ENCODE peak calls at places on chromosome 1, in eight cellular contexts. One of them, this sample, is unnamed. For H3K4me1, the result is how much of the 10 kb centered on the place peaks cover.

GRCh38 chr1:199161319-199161680 is 522.5 kb downstream of the PTPRC start:
- DNase-seq in breast epithelium: no peak
- DNase-seq in neuronal stem cell: no peak
- DNase-seq in GM23248: no peak
- DNase-seq in astrocyte: no peak
- DNase-seq in mucosa of descending colon: no peak
- DNase-seq in Peyer's patch: no peak
- DNase-seq in IMR-90: no peak
- DNase-seq in this sample: no peak

GRCh38 chr1:145960468-145961108 is 2.8 kb upstream of the LIX1L start:
- DNase-seq in IMR-90: peak
- DNase-seq in GM23248: peak
- DNase-seq in astrocyte: peak
- DNase-seq in Peyer's patch: peak
- DNase-seq in breast epithelium: peak
- DNase-seq in neuronal stem cell: peak
- DNase-seq in mucosa of descending colon: peak
- DNase-seq in this sample: peak

GRCh38 chr1:200724064-200724463 is 14.6 kb upstream of the CAMSAP2 start:
- DNase-seq in Peyer's patch: no peak
- DNase-seq in GM23248: peak
- DNase-seq in neuronal stem cell: no peak
- DNase-seq in breast epithelium: no peak
- DNase-seq in IMR-90: peak
- DNase-seq in astrocyte: no peak
- DNase-seq in mucosa of descending colon: no peak
- DNase-seq in this sample: no peak

GRCh38 chr1:161153682-161154337 is at the start of gene UFC1:
- DNase-seq in Peyer's patch: peak
- DNase-seq in GM23248: peak
- DNase-seq in mucosa of descending colon: peak
- DNase-seq in astrocyte: peak
- DNase-seq in IMR-90: peak
- DNase-seq in breast epithelium: peak
- DNase-seq in neuronal stem cell: peak
- DNase-seq in this sample: peak

GRCh38 chr1:202135221-202135721 is 9.3 kb downstream of the ARL8A start:
- DNase-seq in mucosa of descending colon: peak
- DNase-seq in Peyer's patch: peak
- DNase-seq in astrocyte: no peak
- DNase-seq in neuronal stem cell: peak
- DNase-seq in IMR-90: peak
- DNase-seq in breast epithelium: peak
- DNase-seq in GM23248: peak
- DNase-seq in this sample: no peak

GRCh38 chr1:155504207-155504606 is 58.4 kb downstream of the ASH1L start:
- DNase-seq in Peyer's patch: no peak
- DNase-seq in breast epithelium: no peak
- DNase-seq in mucosa of descending colon: no peak
- DNase-seq in IMR-90: peak
- DNase-seq in astrocyte: no peak
- DNase-seq in neuronal stem cell: no peak
- DNase-seq in GM23248: peak
- DNase-seq in this sample: no peak

GRCh38 chr1:48499211-48499610 is 27.2 kb upstream of the SPATA6 start:
- DNase-seq in IMR-90: no peak
- DNase-seq in breast epithelium: no peak
- DNase-seq in neuronal stem cell: no peak
- DNase-seq in astrocyte: no peak
- DNase-seq in GM23248: no peak
- DNase-seq in mucosa of descending colon: no peak
- DNase-seq in Peyer's patch: no peak
- DNase-seq in this sample: no peak

GRCh38 chr1:228393268-228393699 is 13.4 kb downstream of the TRIM11 start:
- DNase-seq in neuronal stem cell: no peak
- DNase-seq in GM23248: peak
- DNase-seq in mucosa of descending colon: peak
- DNase-seq in Peyer's patch: no peak
- DNase-seq in breast epithelium: no peak
- DNase-seq in IMR-90: peak
- DNase-seq in astrocyte: peak
- DNase-seq in this sample: no peak

GRCh38 chr1:162956922-162957321 is 95.9 kb upstream of the CCDC190 start:
- DNase-seq in mucosa of descending colon: no peak
- DNase-seq in astrocyte: peak
- DNase-seq in IMR-90: peak
- DNase-seq in neuronal stem cell: no peak
- DNase-seq in breast epithelium: no peak
- DNase-seq in Peyer's patch: no peak
- DNase-seq in GM23248: peak
- DNase-seq in this sample: no peak

DNA sequence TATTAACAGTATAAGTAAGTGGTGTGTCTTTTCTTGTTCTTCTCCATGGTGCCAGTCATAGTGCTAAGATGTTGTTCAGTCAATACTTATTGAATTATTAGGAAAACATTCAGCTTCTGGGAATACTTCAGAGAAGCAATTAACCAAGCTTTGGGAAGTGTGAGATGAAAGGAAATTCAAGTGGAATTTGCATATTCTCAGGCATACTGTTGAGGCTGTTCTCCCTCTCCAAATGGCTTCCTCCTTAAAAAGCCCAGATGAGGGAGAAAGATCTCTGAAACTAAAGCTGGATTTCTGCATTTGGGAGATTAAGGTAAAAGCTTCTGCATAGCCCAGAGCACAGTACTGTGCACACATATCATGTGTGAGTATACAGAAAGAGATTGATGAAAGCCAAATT is 73.4 kb downstream of the MACF1 start:
- DNase-seq in breast epithelium: no peak
- DNase-seq in mucosa of descending colon: no peak
- DNase-seq in Peyer's patch: no peak
- DNase-seq in neuronal stem cell: no peak
- DNase-seq in IMR-90: no peak
- DNase-seq in GM23248: no peak
- DNase-seq in astrocyte: no peak
- DNase-seq in this sample: no peak
- H3K4me1 ChIP-seq in breast epithelium: under half
- H3K4me1 ChIP-seq in mucosa of descending colon: under half
- H3K4me1 ChIP-seq in Peyer's patch: under half
- H3K4me1 ChIP-seq in neuronal stem cell: under half
- H3K4me1 ChIP-seq in IMR-90: under half
- H3K4me1 ChIP-seq in GM23248: under half
- H3K4me1 ChIP-seq in astrocyte: under half
- H3K4me1 ChIP-seq in this sample: under half

GRCh38 chr1:22110016-22110415 is 32.9 kb downstream of the WNT4 start:
- DNase-seq in astrocyte: no peak
- DNase-seq in breast epithelium: peak
- DNase-seq in neuronal stem cell: no peak
- DNase-seq in IMR-90: no peak
- DNase-seq in mucosa of descending colon: no peak
- DNase-seq in GM23248: no peak
- DNase-seq in Peyer's patch: no peak
- DNase-seq in this sample: no peak

GRCh38 chr1:22114083-22115012 is 28.5 kb downstream of the WNT4 start:
- DNase-seq in IMR-90: peak
- DNase-seq in breast epithelium: no peak
- DNase-seq in mucosa of descending colon: peak
- DNase-seq in Peyer's patch: peak
- DNase-seq in astrocyte: peak
- DNase-seq in neuronal stem cell: peak
- DNase-seq in GM23248: peak
- DNase-seq in this sample: no peak

GRCh38 chr1:22111115-22111514 is 31.8 kb downstream of the WNT4 start:
- DNase-seq in IMR-90: no peak
- DNase-seq in Peyer's patch: no peak
- DNase-seq in astrocyte: no peak
- DNase-seq in mucosa of descending colon: no peak
- DNase-seq in GM23248: no peak
- DNase-seq in neuronal stem cell: no peak
- DNase-seq in breast epithelium: no peak
- DNase-seq in this sample: no peak

GRCh38 chr1:22111620-22112019 is 31.3 kb downstream of the WNT4 start:
- DNase-seq in Peyer's patch: peak
- DNase-seq in mucosa of descending colon: peak
- DNase-seq in astrocyte: peak
- DNase-seq in breast epithelium: no peak
- DNase-seq in neuronal stem cell: no peak
- DNase-seq in IMR-90: peak
- DNase-seq in GM23248: peak
- DNase-seq in this sample: peak

DNA sequence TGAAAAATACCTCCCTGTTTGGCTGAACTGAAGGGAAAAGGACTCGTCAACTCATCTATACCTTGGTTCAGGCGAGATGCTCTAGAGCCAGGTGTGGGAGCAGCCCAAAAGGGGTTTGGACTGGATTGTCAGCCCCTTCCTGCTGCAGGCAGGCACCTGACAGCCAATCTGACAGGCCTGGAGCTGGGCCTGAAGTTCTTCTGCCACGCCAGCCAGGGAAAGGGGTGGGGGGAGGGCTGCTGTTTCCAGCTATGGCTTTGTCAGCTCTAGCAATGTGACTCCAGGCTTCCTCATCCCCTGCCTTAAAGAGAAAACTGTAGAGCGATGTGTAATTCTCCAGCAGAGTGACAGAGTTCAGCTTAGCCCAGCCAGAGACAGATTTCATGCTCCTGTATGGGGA is 30.4 kb downstream of the WNT4 start:
- DNase-seq in Peyer's patch: peak
- DNase-seq in mucosa of descending colon: no peak
- DNase-seq in GM23248: no peak
- DNase-seq in astrocyte: no peak
- DNase-seq in neuronal stem cell: no peak
- DNase-seq in IMR-90: peak
- DNase-seq in breast epithelium: no peak
- DNase-seq in this sample: peak
- H3K4me1 ChIP-seq in Peyer's patch: under half
- H3K4me1 ChIP-seq in mucosa of descending colon: under half
- H3K4me1 ChIP-seq in GM23248: under half
- H3K4me1 ChIP-seq in astrocyte: under half
- H3K4me1 ChIP-seq in neuronal stem cell: under half
- H3K4me1 ChIP-seq in IMR-90: under half
- H3K4me1 ChIP-seq in breast epithelium: under half
- H3K4me1 ChIP-seq in this sample: half or more

DNA sequence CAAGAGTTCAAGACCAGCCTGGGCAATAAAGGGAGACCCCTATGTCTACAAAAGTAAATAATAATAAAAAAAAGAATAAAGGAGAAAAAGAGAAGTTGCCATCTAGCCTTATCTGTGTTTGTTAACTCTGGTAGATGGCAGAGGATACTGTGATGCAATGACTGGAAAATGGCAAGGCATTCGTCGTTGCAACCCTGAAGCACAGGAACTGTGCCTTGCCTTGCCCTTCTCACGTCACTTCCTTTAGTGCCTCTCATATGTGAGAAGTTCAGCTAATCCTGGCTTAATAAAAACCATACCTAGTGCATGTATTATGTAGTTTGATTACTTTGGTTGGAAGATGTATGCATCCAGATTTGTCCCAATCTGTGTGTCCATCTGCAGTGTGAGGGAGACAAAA is 25.8 kb upstream of the PIGC start:
- DNase-seq in neuronal stem cell: no peak
- DNase-seq in Peyer's patch: no peak
- DNase-seq in IMR-90: no peak
- DNase-seq in GM23248: no peak
- DNase-seq in breast epithelium: no peak
- DNase-seq in mucosa of descending colon: no peak
- DNase-seq in astrocyte: no peak
- DNase-seq in this sample: no peak
- H3K4me1 ChIP-seq in neuronal stem cell: under half
- H3K4me1 ChIP-seq in Peyer's patch: under half
- H3K4me1 ChIP-seq in IMR-90: under half
- H3K4me1 ChIP-seq in GM23248: under half
- H3K4me1 ChIP-seq in breast epithelium: under half
- H3K4me1 ChIP-seq in mucosa of descending colon: under half
- H3K4me1 ChIP-seq in astrocyte: under half
- H3K4me1 ChIP-seq in this sample: under half

DNA sequence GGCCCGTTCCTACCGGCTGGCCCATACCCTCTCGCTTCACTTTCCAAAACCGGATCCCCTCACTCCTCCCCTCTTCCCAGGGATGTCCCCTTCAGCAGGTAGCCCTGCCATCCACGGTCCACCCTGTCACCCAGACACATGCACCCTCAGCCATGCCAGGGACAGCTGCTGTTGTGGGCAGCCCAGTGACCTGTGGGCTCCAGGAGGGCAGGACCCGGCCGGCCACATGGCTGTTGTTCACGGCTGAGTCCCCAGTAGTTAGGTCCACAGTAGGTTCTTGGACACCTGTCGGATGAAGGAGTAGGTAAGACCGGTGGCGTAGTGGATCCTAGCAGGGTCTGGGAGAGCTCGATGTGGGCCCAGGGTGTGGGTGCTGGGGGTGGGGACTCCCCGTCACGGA is 12.5 kb downstream of the SPSB1 start:
- DNase-seq in IMR-90: no peak
- DNase-seq in GM23248: no peak
- DNase-seq in Peyer's patch: no peak
- DNase-seq in mucosa of descending colon: no peak
- DNase-seq in breast epithelium: no peak
- DNase-seq in astrocyte: no peak
- DNase-seq in neuronal stem cell: no peak
- DNase-seq in this sample: no peak
- H3K4me1 ChIP-seq in IMR-90: under half
- H3K4me1 ChIP-seq in GM23248: under half
- H3K4me1 ChIP-seq in Peyer's patch: under half
- H3K4me1 ChIP-seq in mucosa of descending colon: under half
- H3K4me1 ChIP-seq in breast epithelium: under half
- H3K4me1 ChIP-seq in astrocyte: under half
- H3K4me1 ChIP-seq in neuronal stem cell: under half
- H3K4me1 ChIP-seq in this sample: half or more

GRCh38 chr1:234970371-234970730 is 158.3 kb downstream of the TOMM20 start:
- DNase-seq in breast epithelium: no peak
- DNase-seq in IMR-90: peak
- DNase-seq in neuronal stem cell: no peak
- DNase-seq in mucosa of descending colon: no peak
- DNase-seq in astrocyte: peak
- DNase-seq in Peyer's patch: peak
- DNase-seq in GM23248: no peak
- DNase-seq in this sample: no peak
- H3K4me1 ChIP-seq in breast epithelium: under half
- H3K4me1 ChIP-seq in IMR-90: under half
- H3K4me1 ChIP-seq in neuronal stem cell: under half
- H3K4me1 ChIP-seq in mucosa of descending colon: under half
- H3K4me1 ChIP-seq in astrocyte: under half
- H3K4me1 ChIP-seq in Peyer's patch: under half
- H3K4me1 ChIP-seq in GM23248: under half
- H3K4me1 ChIP-seq in this sample: under half

GRCh38 chr1:6011161-6011945 is 19.1 kb upstream of the NPHP4 start:
- DNase-seq in neuronal stem cell: no peak
- DNase-seq in IMR-90: no peak
- DNase-seq in mucosa of descending colon: no peak
- DNase-seq in GM23248: no peak
- DNase-seq in breast epithelium: no peak
- DNase-seq in Peyer's patch: no peak
- DNase-seq in astrocyte: no peak
- DNase-seq in this sample: no peak
- H3K4me1 ChIP-seq in neuronal stem cell: under half
- H3K4me1 ChIP-seq in IMR-90: under half
- H3K4me1 ChIP-seq in mucosa of descending colon: under half
- H3K4me1 ChIP-seq in GM23248: under half
- H3K4me1 ChIP-seq in breast epithelium: under half
- H3K4me1 ChIP-seq in Peyer's patch: under half
- H3K4me1 ChIP-seq in astrocyte: under half
- H3K4me1 ChIP-seq in this sample: under half

GRCh38 chr1:168920456-168921094 is 185.9 kb upstream of the ATP1B1 start:
- DNase-seq in IMR-90: peak
- DNase-seq in neuronal stem cell: no peak
- DNase-seq in astrocyte: no peak
- DNase-seq in mucosa of descending colon: no peak
- DNase-seq in breast epithelium: no peak
- DNase-seq in GM23248: peak
- DNase-seq in Peyer's patch: no peak
- DNase-seq in this sample: peak
- H3K4me1 ChIP-seq in IMR-90: under half
- H3K4me1 ChIP-seq in neuronal stem cell: under half
- H3K4me1 ChIP-seq in astrocyte: under half
- H3K4me1 ChIP-seq in mucosa of descending colon: under half
- H3K4me1 ChIP-seq in breast epithelium: under half
- H3K4me1 ChIP-seq in GM23248: under half
- H3K4me1 ChIP-seq in Peyer's patch: under half
- H3K4me1 ChIP-seq in this sample: under half